ENCODE peak calls at places on chromosomes 1 and 21, in seven cellular contexts. One of them, this sample, is unnamed.

GRCh38 chr1:173478099-173478555 is 992 bp downstream of the PRDX6 start:
- DNase-seq in ascending aorta: no peak
- DNase-seq in effector memory CD4-positive, alpha-beta T cell: no peak
- DNase-seq in cardiac muscle cell: peak
- DNase-seq in PC-9: no peak
- DNase-seq in heart right ventricle: peak
- DNase-seq in ovary: peak
- DNase-seq in this sample: no peak

GRCh38 chr21:42556960-42557359 is 43.3 kb downstream of the SLC37A1 start:
- DNase-seq in ascending aorta: no peak
- DNase-seq in effector memory CD4-positive, alpha-beta T cell: no peak
- DNase-seq in cardiac muscle cell: no peak
- DNase-seq in PC-9: no peak
- DNase-seq in heart right ventricle: no peak
- DNase-seq in ovary: no peak
- DNase-seq in this sample: no peak

GRCh38 chr1:40594187-40594531 is 62.7 kb downstream of the ZNF684 start:
- DNase-seq in ascending aorta: no peak
- DNase-seq in effector memory CD4-positive, alpha-beta T cell: no peak
- DNase-seq in cardiac muscle cell: no peak
- DNase-seq in PC-9: no peak
- DNase-seq in heart right ventricle: no peak
- DNase-seq in ovary: no peak
- DNase-seq in this sample: no peak

GRCh38 chr1:156025873-156026272 is 5.1 kb upstream of the SSR2 start:
- DNase-seq in ascending aorta: no peak
- DNase-seq in effector memory CD4-positive, alpha-beta T cell: peak
- DNase-seq in cardiac muscle cell: peak
- DNase-seq in PC-9: no peak
- DNase-seq in heart right ventricle: peak
- DNase-seq in ovary: no peak
- DNase-seq in this sample: no peak

GRCh38 chr1:192544983-192545393 is 30.6 kb upstream of the RGS1 start:
- DNase-seq in ascending aorta: no peak
- DNase-seq in effector memory CD4-positive, alpha-beta T cell: no peak
- DNase-seq in cardiac muscle cell: no peak
- DNase-seq in PC-9: no peak
- DNase-seq in heart right ventricle: no peak
- DNase-seq in ovary: no peak
- DNase-seq in this sample: no peak

GRCh38 chr21:44953628-44954021 is 13.8 kb downstream of the SLX9 start:
- DNase-seq in ascending aorta: no peak
- DNase-seq in effector memory CD4-positive, alpha-beta T cell: no peak
- DNase-seq in cardiac muscle cell: no peak
- DNase-seq in PC-9: no peak
- DNase-seq in heart right ventricle: no peak
- DNase-seq in ovary: no peak
- DNase-seq in this sample: no peak

GRCh38 chr21:37530901-37531351 is 164.4 kb downstream of the DYRK1A start:
- DNase-seq in ascending aorta: no peak
- DNase-seq in effector memory CD4-positive, alpha-beta T cell: no peak
- DNase-seq in cardiac muscle cell: no peak
- DNase-seq in PC-9: no peak
- DNase-seq in heart right ventricle: no peak
- DNase-seq in ovary: no peak
- DNase-seq in this sample: no peak

GRCh38 chr1:39214998-39215873 is 10.7 kb downstream of the MACF1 start:
- DNase-seq in ascending aorta: no peak
- DNase-seq in effector memory CD4-positive, alpha-beta T cell: no peak
- DNase-seq in cardiac muscle cell: peak
- DNase-seq in PC-9: no peak
- DNase-seq in heart right ventricle: peak
- DNase-seq in ovary: no peak
- DNase-seq in this sample: no peak

GRCh38 chr1:59258412-59259032 is 38.4 kb upstream of the FGGY start:
- DNase-seq in ascending aorta: no peak
- DNase-seq in effector memory CD4-positive, alpha-beta T cell: no peak
- DNase-seq in cardiac muscle cell: no peak
- DNase-seq in PC-9: no peak
- DNase-seq in heart right ventricle: no peak
- DNase-seq in ovary: no peak
- DNase-seq in this sample: no peak

GRCh38 chr21:33390479-33390878 is 12.7 kb upstream of the IFNGR2 start:
- DNase-seq in ascending aorta: no peak
- DNase-seq in effector memory CD4-positive, alpha-beta T cell: no peak
- DNase-seq in cardiac muscle cell: no peak
- DNase-seq in PC-9: no peak
- DNase-seq in heart right ventricle: no peak
- DNase-seq in ovary: no peak
- DNase-seq in this sample: no peak

GRCh38 chr1:37944091-37944763 is 2.6 kb downstream of the INPP5B start:
- DNase-seq in ascending aorta: no peak
- DNase-seq in effector memory CD4-positive, alpha-beta T cell: no peak
- DNase-seq in cardiac muscle cell: no peak
- DNase-seq in PC-9: no peak
- DNase-seq in heart right ventricle: no peak
- DNase-seq in ovary: no peak
- DNase-seq in this sample: no peak

GRCh38 chr21:18298228-18298627 is 53.6 kb downstream of the CHODL start:
- DNase-seq in ascending aorta: no peak
- DNase-seq in effector memory CD4-positive, alpha-beta T cell: no peak
- DNase-seq in cardiac muscle cell: no peak
- DNase-seq in PC-9: no peak
- DNase-seq in heart right ventricle: no peak
- DNase-seq in ovary: no peak
- DNase-seq in this sample: no peak

GRCh38 chr1:179709841-179710329 is 33.2 kb upstream of the FAM163A start:
- DNase-seq in ascending aorta: no peak
- DNase-seq in effector memory CD4-positive, alpha-beta T cell: peak
- DNase-seq in cardiac muscle cell: no peak
- DNase-seq in PC-9: no peak
- DNase-seq in heart right ventricle: peak
- DNase-seq in ovary: no peak
- DNase-seq in this sample: no peak

GRCh38 chr1:101781437-101781836 is 215.3 kb downstream of the OLFM3 start:
- DNase-seq in ascending aorta: no peak
- DNase-seq in effector memory CD4-positive, alpha-beta T cell: no peak
- DNase-seq in cardiac muscle cell: peak
- DNase-seq in PC-9: peak
- DNase-seq in heart right ventricle: no peak
- DNase-seq in ovary: no peak
- DNase-seq in this sample: no peak

GRCh38 chr21:22115746-22116145 is 1117.5 kb downstream of the NCAM2 start:
- DNase-seq in ascending aorta: no peak
- DNase-seq in effector memory CD4-positive, alpha-beta T cell: no peak
- DNase-seq in cardiac muscle cell: no peak
- DNase-seq in PC-9: no peak
- DNase-seq in heart right ventricle: no peak
- DNase-seq in ovary: no peak
- DNase-seq in this sample: no peak

GRCh38 chr1:36134805-36135339 is 9.8 kb upstream of the COL8A2 start:
- DNase-seq in ascending aorta: no peak
- DNase-seq in effector memory CD4-positive, alpha-beta T cell: no peak
- DNase-seq in cardiac muscle cell: peak
- DNase-seq in PC-9: peak
- DNase-seq in heart right ventricle: peak
- DNase-seq in ovary: peak
- DNase-seq in this sample: peak

GRCh38 chr1:117120774-117121588 is 568 bp downstream of the TRIM45 start:
- DNase-seq in ascending aorta: no peak
- DNase-seq in effector memory CD4-positive, alpha-beta T cell: no peak
- DNase-seq in cardiac muscle cell: no peak
- DNase-seq in PC-9: no peak
- DNase-seq in heart right ventricle: no peak
- DNase-seq in ovary: peak
- DNase-seq in this sample: no peak

GRCh38 chr1:247576514-247576913 is 11.6 kb upstream of the OR2G2 start:
- DNase-seq in ascending aorta: no peak
- DNase-seq in effector memory CD4-positive, alpha-beta T cell: no peak
- DNase-seq in cardiac muscle cell: peak
- DNase-seq in PC-9: no peak
- DNase-seq in heart right ventricle: no peak
- DNase-seq in ovary: no peak
- DNase-seq in this sample: no peak

GRCh38 chr1:12142141-12142823 is 24.5 kb upstream of the TNFRSF1B start:
- DNase-seq in ascending aorta: no peak
- DNase-seq in effector memory CD4-positive, alpha-beta T cell: no peak
- DNase-seq in cardiac muscle cell: no peak
- DNase-seq in PC-9: no peak
- DNase-seq in heart right ventricle: no peak
- DNase-seq in ovary: no peak
- DNase-seq in this sample: no peak

GRCh38 chr1:206517784-206518183 is 10.5 kb downstream of the RASSF5 start:
- DNase-seq in ascending aorta: no peak
- DNase-seq in effector memory CD4-positive, alpha-beta T cell: no peak
- DNase-seq in cardiac muscle cell: peak
- DNase-seq in PC-9: no peak
- DNase-seq in heart right ventricle: no peak
- DNase-seq in ovary: no peak
- DNase-seq in this sample: no peak

GRCh38 chr21:27201197-27201596 is 234.3 kb upstream of the ADAMTS5 start:
- DNase-seq in ascending aorta: no peak
- DNase-seq in effector memory CD4-positive, alpha-beta T cell: no peak
- DNase-seq in cardiac muscle cell: no peak
- DNase-seq in PC-9: no peak
- DNase-seq in heart right ventricle: no peak
- DNase-seq in ovary: no peak
- DNase-seq in this sample: no peak

DNA sequence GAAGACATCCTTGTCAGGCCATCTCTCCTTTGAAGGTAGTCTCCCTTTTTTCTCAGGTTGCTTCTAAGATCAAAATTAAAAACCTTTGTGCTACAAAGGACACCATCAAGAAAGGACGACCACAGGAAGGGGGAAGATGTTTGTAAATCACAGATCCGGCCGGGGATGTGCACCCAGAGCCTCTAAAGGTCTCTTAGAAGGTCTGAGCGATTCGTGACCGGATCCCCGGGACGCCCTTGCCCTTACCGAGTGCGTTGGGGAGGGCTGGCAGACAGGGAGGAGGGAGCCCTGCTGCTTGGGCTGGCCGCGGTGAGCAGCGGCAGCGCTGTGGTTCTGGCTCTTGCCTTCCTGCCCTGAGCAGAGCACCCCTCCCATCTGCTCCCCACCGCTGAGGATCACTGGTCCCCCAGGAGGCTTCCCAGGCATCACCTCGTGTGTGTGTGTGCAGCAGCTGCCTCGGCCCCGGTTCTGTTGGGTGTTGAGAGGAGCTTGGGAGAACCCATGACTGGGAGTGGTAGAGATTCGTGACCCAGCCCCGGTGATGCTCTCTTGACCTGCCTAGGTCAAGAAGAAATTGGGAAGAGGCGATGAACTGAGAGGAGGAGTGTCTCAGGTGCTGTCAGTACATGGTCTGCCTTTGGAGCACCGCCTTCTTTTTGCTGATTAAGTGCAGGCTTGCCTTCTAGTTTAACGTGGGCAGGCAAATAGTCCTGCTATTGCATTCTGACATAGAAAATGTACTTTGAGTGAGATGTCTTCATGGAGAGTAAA is 34.5 kb downstream of the AGPAT3 start:
- DNase-seq in ascending aorta: no peak
- DNase-seq in effector memory CD4-positive, alpha-beta T cell: no peak
- DNase-seq in cardiac muscle cell: no peak
- DNase-seq in PC-9: no peak
- DNase-seq in heart right ventricle: no peak
- DNase-seq in ovary: no peak
- DNase-seq in this sample: no peak
- H3K27ac ChIP-seq in ascending aorta: no peak
- H3K27ac ChIP-seq in effector memory CD4-positive, alpha-beta T cell: no peak
- H3K27ac ChIP-seq in cardiac muscle cell: no peak
- H3K27ac ChIP-seq in PC-9: no peak
- H3K27ac ChIP-seq in heart right ventricle: no peak
- H3K27ac ChIP-seq in ovary: no peak
- H3K27ac ChIP-seq in this sample: no peak

GRCh38 chr21:35428041-35428400 is 378.9 kb upstream of the RUNX1 start:
- DNase-seq in ascending aorta: no peak
- DNase-seq in effector memory CD4-positive, alpha-beta T cell: no peak
- DNase-seq in cardiac muscle cell: no peak
- DNase-seq in PC-9: no peak
- DNase-seq in heart right ventricle: no peak
- DNase-seq in ovary: no peak
- DNase-seq in this sample: no peak
- H3K27ac ChIP-seq in ascending aorta: no peak
- H3K27ac ChIP-seq in effector memory CD4-positive, alpha-beta T cell: no peak
- H3K27ac ChIP-seq in cardiac muscle cell: no peak
- H3K27ac ChIP-seq in PC-9: no peak
- H3K27ac ChIP-seq in heart right ventricle: peak
- H3K27ac ChIP-seq in ovary: no peak
- H3K27ac ChIP-seq in this sample: no peak

GRCh38 chr1:19666139-19666465 is 1.4 kb downstream of the HTR6 start:
- DNase-seq in ascending aorta: no peak
- DNase-seq in effector memory CD4-positive, alpha-beta T cell: no peak
- DNase-seq in cardiac muscle cell: no peak
- DNase-seq in PC-9: no peak
- DNase-seq in heart right ventricle: no peak
- DNase-seq in ovary: no peak
- DNase-seq in this sample: no peak

GRCh38 chr1:19665456-19666138 is 922 bp downstream of the HTR6 start:
- DNase-seq in ascending aorta: no peak
- DNase-seq in effector memory CD4-positive, alpha-beta T cell: no peak
- DNase-seq in cardiac muscle cell: no peak
- DNase-seq in PC-9: no peak
- DNase-seq in heart right ventricle: no peak
- DNase-seq in ovary: peak
- DNase-seq in this sample: no peak

GRCh38 chr1:19670787-19671186 is 6.1 kb downstream of the HTR6 start:
- DNase-seq in ascending aorta: no peak
- DNase-seq in effector memory CD4-positive, alpha-beta T cell: no peak
- DNase-seq in cardiac muscle cell: no peak
- DNase-seq in PC-9: no peak
- DNase-seq in heart right ventricle: no peak
- DNase-seq in ovary: no peak
- DNase-seq in this sample: no peak

GRCh38 chr1:19672237-19672636 is 7.6 kb downstream of the HTR6 start:
- DNase-seq in ascending aorta: no peak
- DNase-seq in effector memory CD4-positive, alpha-beta T cell: no peak
- DNase-seq in cardiac muscle cell: no peak
- DNase-seq in PC-9: no peak
- DNase-seq in heart right ventricle: no peak
- DNase-seq in ovary: no peak
- DNase-seq in this sample: no peak

DNA sequence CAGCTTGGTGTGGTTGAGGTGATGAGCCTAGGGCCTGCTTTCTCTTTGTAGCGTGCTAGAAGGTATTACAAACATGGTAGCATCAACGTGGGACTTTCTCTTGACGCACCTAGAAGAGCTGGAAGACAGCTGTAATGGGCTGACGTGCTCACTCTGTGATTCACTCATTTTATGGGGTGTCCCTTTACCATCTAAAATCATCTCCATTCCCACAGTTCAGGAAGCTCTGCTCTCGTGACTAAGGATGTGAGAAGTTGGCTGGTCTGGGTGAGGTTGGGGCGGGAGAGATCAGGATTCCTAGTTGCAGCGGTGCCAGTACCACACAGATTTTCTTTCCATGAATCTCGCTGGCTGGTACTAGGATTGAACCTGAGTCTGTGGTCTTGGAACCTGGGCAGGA is 4.2 kb downstream of the HTR6 start:
- DNase-seq in ascending aorta: no peak
- DNase-seq in effector memory CD4-positive, alpha-beta T cell: no peak
- DNase-seq in cardiac muscle cell: no peak
- DNase-seq in PC-9: no peak
- DNase-seq in heart right ventricle: no peak
- DNase-seq in ovary: no peak
- DNase-seq in this sample: no peak
- H3K27ac ChIP-seq in ascending aorta: no peak
- H3K27ac ChIP-seq in effector memory CD4-positive, alpha-beta T cell: no peak
- H3K27ac ChIP-seq in cardiac muscle cell: no peak
- H3K27ac ChIP-seq in PC-9: no peak
- H3K27ac ChIP-seq in heart right ventricle: no peak
- H3K27ac ChIP-seq in ovary: no peak
- H3K27ac ChIP-seq in this sample: no peak

GRCh38 chr1:160251006-160251405 is 11.3 kb downstream of the DCAF8 start:
- DNase-seq in ascending aorta: no peak
- DNase-seq in effector memory CD4-positive, alpha-beta T cell: no peak
- DNase-seq in cardiac muscle cell: no peak
- DNase-seq in PC-9: no peak
- DNase-seq in heart right ventricle: no peak
- DNase-seq in ovary: no peak
- DNase-seq in this sample: no peak
- H3K27ac ChIP-seq in ascending aorta: no peak
- H3K27ac ChIP-seq in effector memory CD4-positive, alpha-beta T cell: no peak
- H3K27ac ChIP-seq in cardiac muscle cell: peak
- H3K27ac ChIP-seq in PC-9: no peak
- H3K27ac ChIP-seq in heart right ventricle: no peak
- H3K27ac ChIP-seq in ovary: no peak
- H3K27ac ChIP-seq in this sample: peak